ENCODE peak calls at places on chromosomes 6 and 20, in nine cellular contexts. D is endothelial cell of umbilical vein, Q is colonic mucosa, E is fibroblast of the aortic adventitia, H is AG09309, Z is AG04450, P is astrocyte, U is HCT116, Y is right atrium auricular region. C is an unnamed sample.

GRCh38 chr6:63816979-63817436 is 181.4 kb downstream of the PHF3 start:
- DNase-seq in D (no peak), Q (no peak), E (peak; percentile 34), H (no peak), Z (no peak), P (no peak), U (no peak), Y (no peak), C (peak; percentile 61)

GRCh38 chr20:24693466-24694156 is 224.2 kb downstream of the SYNDIG1 start:
- DNase-seq in D (no peak), Q (peak; percentile 10), E (no peak), H (no peak), Z (no peak), P (no peak), U (no peak), Y (peak; percentile 51), C (no peak)

GRCh38 chr20:62716198-62716940 is 7.7 kb downstream of the NTSR1 start:
- DNase-seq in D (no peak), Q (no peak), E (peak; percentile 58), H (no peak), Z (no peak), P (no peak), U (no peak), Y (no peak), C (peak; percentile 43)

GRCh38 chr6:134835998-134836397 is 113.9 kb downstream of the ALDH8A1 start:
- DNase-seq in D (no peak), Q (no peak), E (peak; percentile 83), H (no peak), Z (no peak), P (peak; percentile 60), U (no peak), Y (no peak), C (no peak)

GRCh38 chr6:29887819-29888581 is 54.3 kb upstream of the HLA-A start:
- DNase-seq in D (peak; percentile 10), Q (peak; percentile 95), E (peak; percentile 6), H (no peak), Z (no peak), P (no peak), U (peak; percentile 18), Y (peak; percentile 82), C (peak; percentile 23)

GRCh38 chr6:116253505-116254296 is at the start of gene TSPYL4:
- DNase-seq in D (peak; percentile 98), Q (peak; percentile 96), E (peak; percentile 98), H (peak; percentile 88), Z (peak; percentile 91), P (peak; percentile 97), U (peak; percentile 86), Y (peak; percentile 95), C (peak; percentile 97)

GRCh38 chr6:105474234-105474633 is 71.4 kb upstream of the PREP start:
- DNase-seq in D (no peak), Q (no peak), E (peak; percentile 77), H (peak; percentile 53), Z (no peak), P (peak; percentile 35), U (no peak), Y (no peak), C (peak; percentile 27)

GRCh38 chr6:87378947-87379346 is 28.8 kb upstream of the CFAP206 start:
- DNase-seq in D (no peak), Q (no peak), E (no peak), H (no peak), Z (no peak), P (no peak), U (no peak), Y (no peak), C (no peak)

GRCh38 chr6:2763345-2763841 is 1.8 kb upstream of the WRNIP1 start:
- DNase-seq in D (no peak), Q (peak; percentile 30), E (no peak), H (no peak), Z (no peak), P (no peak), U (no peak), Y (no peak), C (no peak)

GRCh38 chr6:81465859-81466258 is 286.6 kb downstream of the TENT5A start:
- DNase-seq in D (peak; percentile 19), Q (no peak), E (peak; percentile 59), H (peak; percentile 8), Z (no peak), P (no peak), U (peak; percentile 37), Y (no peak), C (peak; percentile 62)

GRCh38 chr6:168968228-168968627 is 285.4 kb downstream of the THBS2 start:
- DNase-seq in D (no peak), Q (peak; percentile 23), E (peak; percentile 82), H (peak; percentile 93), Z (no peak), P (peak; percentile 92), U (no peak), Y (peak; percentile 67), C (peak; percentile 91)

GRCh38 chr20:51338692-51339440 is 203.7 kb downstream of the NFATC2 start:
- DNase-seq in D (no peak), Q (no peak), E (peak; percentile 22), H (no peak), Z (no peak), P (peak; percentile 89), U (no peak), Y (no peak), C (peak; percentile 78)

GRCh38 chr6:157235600-157236039 is 87.7 kb downstream of the TMEM242 start:
- DNase-seq in D (peak; percentile 55), Q (peak; percentile 67), E (peak; percentile 47), H (no peak), Z (no peak), P (peak; percentile 34), U (no peak), Y (peak; percentile 75), C (peak; percentile 60)

GRCh38 chr6:158488065-158488464 is 71.8 kb upstream of the TMEM181 start:
- DNase-seq in D (peak; percentile 71), Q (no peak), E (peak; percentile 94), H (peak; percentile 95), Z (peak; percentile 88), P (peak; percentile 100), U (peak; percentile 63), Y (no peak), C (peak; percentile 95)

GRCh38 chr6:5004373-5005037 is 668 bp upstream of the RPP40 start:
- DNase-seq in D (no peak), Q (no peak), E (no peak), H (no peak), Z (no peak), P (no peak), U (no peak), Y (no peak), C (no peak)

GRCh38 chr6:145569140-145569539 is 166.2 kb downstream of the EPM2A start:
- DNase-seq in D (no peak), Q (no peak), E (no peak), H (no peak), Z (no peak), P (peak; percentile 35), U (no peak), Y (no peak), C (peak; percentile 34)

GRCh38 chr6:119109654-119110325 is 31.3 kb upstream of the FAM184A start:
- DNase-seq in D (no peak), Q (no peak), E (no peak), H (no peak), Z (no peak), P (no peak), U (no peak), Y (no peak), C (no peak)
- H3K4me3 ChIP-seq in D (no peak overlapping the region), Q (no peak overlapping the region), E (no peak overlapping the region), H (no peak overlapping the region), Z (no peak overlapping the region), P (no peak overlapping the region), U (no peak overlapping the region), Y (no peak overlapping the region), C (no peak overlapping the region)

GRCh38 chr6:33248932-33249731 is 22.5 kb downstream of the VPS52 start:
- DNase-seq in D (peak; percentile 100), Q (peak; percentile 98), E (peak; percentile 99), H (peak; percentile 95), Z (peak; percentile 98), P (peak; percentile 98), U (peak; percentile 99), Y (peak; percentile 99), C (peak; percentile 99)
- TF ChIP-seq CTCF in D (peak; percentile 21), Q (no peak), E (no peak), H (no peak), Z (peak; percentile 26), P (no peak), U (no peak), Y (peak; percentile 32), C (peak; percentile 5)

GRCh38 chr6:121522265-121522664 is 86.8 kb downstream of the GJA1 start:
- DNase-seq in D (peak; percentile 99), Q (no peak), E (peak; percentile 95), H (peak; percentile 92), Z (peak; percentile 86), P (peak; percentile 97), U (no peak), Y (no peak), C (peak; percentile 96)
- H3K4me3 ChIP-seq in D (no peak overlapping the region), Q (no peak overlapping the region), E (peak overlapping the region; percentile 26), H (peak overlapping the region; percentile 16), Z (no peak overlapping the region), P (peak overlapping the region; percentile 29), U (no peak overlapping the region), Y (no peak overlapping the region), C (no peak overlapping the region)

DNA sequence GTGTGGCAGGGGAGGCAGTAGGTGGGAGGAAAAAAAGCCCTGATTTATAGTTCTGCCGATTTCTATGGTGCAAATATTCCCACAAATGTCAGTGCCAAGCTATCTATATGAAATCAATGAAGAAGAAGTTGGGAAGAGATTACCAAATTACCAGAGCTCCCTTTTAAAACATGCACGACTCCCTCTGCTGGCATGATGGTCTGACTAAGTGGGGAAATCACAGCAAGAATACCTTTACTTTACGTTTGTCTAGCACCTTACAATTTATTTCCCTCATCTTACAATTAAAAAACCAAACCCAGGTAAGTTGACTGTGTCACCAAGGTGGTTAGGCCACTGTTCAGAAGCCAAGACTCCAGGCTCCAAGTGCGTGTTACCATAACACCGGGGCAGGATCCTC is 55.6 kb downstream of the AGPAT4 start:
- DNase-seq in D (no peak), Q (no peak), E (no peak), H (no peak), Z (no peak), P (no peak), U (no peak), Y (no peak), C (peak; percentile 51)
- TF ChIP-seq CTCF in D (no peak), Q (no peak), E (no peak), H (peak; percentile 29), Z (no peak), P (no peak), U (no peak), Y (no peak), C (peak; percentile 54)